ENCODE peak calls at places on chromosomes 11 and 22, in five cellular contexts. T is sigmoid colon; K is AG04450; X is activated CD8-positive, alpha-beta T cell treated with anti-CD3 and anti-CD28 coated beads for 36 hours; Y is nephron progenitor cell. F is an unnamed sample.

GRCh38 chr11:17636721-17637120 is 82.7 kb upstream of the MYOD1 start:
- DNase-seq in X (no peak), Y (no peak), K (no peak), T (no peak), F (no peak)

GRCh38 chr22:17774206-17774927 is at the start of gene BID:
- DNase-seq in X (peak; percentile 45), K (no peak), T (no peak), Y (peak; percentile 76), F (peak; percentile 85)

GRCh38 chr22:48546653-48547424 is 1280.8 kb downstream of the BRD1 start:
- DNase-seq in K (no peak), T (no peak), Y (no peak), X (no peak), F (no peak)

GRCh38 chr11:75323609-75324008 is 27.9 kb downstream of the ARRB1 start:
- DNase-seq in K (no peak), X (no peak), Y (no peak), T (no peak), F (no peak)

GRCh38 chr11:12537778-12538401 is 136.3 kb upstream of the TEAD1 start:
- DNase-seq in X (no peak), T (peak; percentile 84), Y (no peak), K (no peak), F (no peak)

GRCh38 chr11:64545605-64546004 is 45.4 kb upstream of the SLC22A12 start:
- DNase-seq in X (no peak), T (no peak), Y (no peak), K (peak; percentile 21), F (no peak)

GRCh38 chr11:64649304-64649703 is 58.3 kb downstream of the SLC22A12 start:
- DNase-seq in X (peak; percentile 11), T (no peak), Y (peak; percentile 56), K (no peak), F (no peak)

GRCh38 chr11:118398797-118399564 is 2.4 kb upstream of the ATP5MG start:
- DNase-seq in T (no peak), X (peak; percentile 67), Y (no peak), K (no peak), F (peak; percentile 12)

GRCh38 chr11:87628161-87628560 is 547.1 kb downstream of the RAB38 start:
- DNase-seq in T (no peak), K (no peak), Y (no peak), X (no peak), F (no peak)

GRCh38 chr11:40787243-40787642 is 672.2 kb downstream of the LRRC4C start:
- DNase-seq in Y (no peak), K (no peak), X (no peak), T (no peak), F (no peak)

GRCh38 chr22:20514658-20515406 is 7.4 kb downstream of the MED15 start:
- DNase-seq in X (no peak), T (no peak), K (peak; percentile 63), Y (no peak), F (no peak)

DNA sequence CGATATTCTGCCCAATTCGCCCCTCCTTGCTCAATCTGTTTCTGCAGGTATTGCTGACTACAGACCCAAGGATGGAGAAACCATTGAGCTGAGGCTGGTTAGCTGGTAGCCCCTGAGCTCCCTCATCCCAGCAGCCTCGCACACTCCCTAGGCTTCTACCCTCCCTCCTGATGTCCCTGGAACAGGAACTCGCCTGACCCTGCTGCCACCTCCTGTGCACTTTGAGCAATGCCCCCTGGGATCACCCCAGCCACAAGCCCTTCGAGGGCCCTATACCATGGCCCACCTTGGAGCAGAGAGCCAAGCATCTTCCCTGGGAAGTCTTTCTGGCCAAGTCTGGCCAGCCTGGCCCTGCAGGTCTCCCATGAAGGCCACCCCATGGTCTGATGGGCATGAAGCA is 9.2 kb upstream of the SLC35E4 start:
- DNase-seq in X (no peak), T (no peak), Y (no peak), K (no peak), F (no peak)
- TF ChIP-seq CTCF in X (no peak), T (no peak), Y (no peak), K (no peak), F (no peak)

GRCh38 chr11:130068986-130069683 is 559 bp upstream of the APLP2 start:
- DNase-seq in Y (no peak), X (peak; percentile 45), T (peak; percentile 95), K (peak; percentile 55), F (no peak)
- TF ChIP-seq CTCF in Y (no peak), X (no peak), T (peak; percentile 46), K (no peak), F (no peak)

GRCh38 chr11:93775289-93775688 is 8.8 kb upstream of the MED17 start:
- DNase-seq in Y (peak; percentile 17), K (no peak), X (peak; percentile 53), T (no peak), F (no peak)
- TF ChIP-seq CTCF in Y (no peak), K (peak; percentile 22), X (peak; percentile 17), T (no peak), F (no peak)

GRCh38 chr11:93368022-93368421 is 37.5 kb downstream of the DEUP1 start:
- DNase-seq in Y (no peak), X (no peak), K (no peak), T (no peak), F (no peak)

DNA sequence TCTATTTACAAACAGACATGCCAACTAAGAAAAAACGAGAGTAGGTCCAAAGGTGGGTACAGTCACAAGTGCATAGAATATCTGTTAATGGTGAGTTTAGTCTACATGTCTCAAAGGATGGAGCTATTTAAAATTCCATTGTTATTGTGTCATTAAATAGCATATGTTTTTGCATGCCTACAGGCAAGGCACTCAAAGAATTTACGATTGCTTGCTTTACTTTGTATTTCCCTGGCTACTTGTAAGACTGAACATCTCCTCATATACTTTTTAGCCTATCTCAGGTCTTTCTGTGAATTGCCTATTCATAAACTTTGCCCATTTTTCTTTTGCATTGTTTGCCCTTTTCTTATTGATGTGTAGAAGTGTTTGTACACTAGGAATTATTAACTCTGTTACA is 39.7 kb downstream of the DEUP1 start:
- DNase-seq in T (no peak), Y (no peak), X (no peak), K (no peak), F (no peak)
- TF ChIP-seq CTCF in T (no peak), Y (no peak), X (no peak), K (no peak), F (no peak)

DNA sequence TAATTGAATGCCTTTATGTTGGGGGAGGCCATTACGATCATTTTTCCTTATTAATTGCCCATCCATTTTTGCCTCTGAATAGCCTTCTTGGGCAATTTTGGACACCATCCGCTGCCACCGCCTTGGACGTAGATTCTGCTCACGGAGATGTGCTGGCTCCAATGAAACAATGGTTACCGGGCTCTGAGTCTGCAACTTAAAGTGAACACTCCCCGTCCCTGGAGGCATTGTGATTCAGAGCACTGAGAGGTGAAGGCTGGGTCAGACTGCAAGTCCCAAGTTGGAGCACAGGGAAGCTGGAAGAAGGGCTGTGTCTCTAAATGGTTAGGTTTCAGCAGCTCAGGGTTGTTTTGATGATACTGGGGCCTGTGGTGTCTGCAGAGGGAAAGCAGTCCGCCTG is 213.1 kb upstream of the E2F8 start:
- DNase-seq in Y (no peak), K (no peak), X (no peak), T (no peak), F (no peak)
- TF ChIP-seq CTCF in Y (no peak), K (no peak), X (no peak), T (no peak), F (no peak)

DNA sequence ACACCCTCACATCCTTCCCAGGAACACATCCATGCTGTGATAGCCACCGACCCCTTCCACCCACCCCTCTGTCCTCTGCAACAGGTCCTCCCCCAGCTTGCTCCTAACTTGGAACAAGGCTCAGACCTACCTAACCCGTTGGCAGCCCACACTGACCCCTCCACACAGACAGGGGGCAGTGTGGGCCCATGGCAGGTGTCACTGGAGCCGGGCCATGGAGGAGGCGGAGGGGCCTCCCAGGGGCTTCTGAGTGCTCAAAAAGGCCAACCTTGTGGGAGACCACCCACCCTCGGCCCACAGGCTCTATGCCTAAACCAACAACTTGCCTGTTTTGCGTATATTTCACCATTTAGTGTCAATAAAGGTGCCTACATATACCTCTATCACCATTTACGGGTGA is 57.0 kb downstream of the CERK start:
- DNase-seq in K (no peak), Y (no peak), X (peak; percentile 44), T (no peak), F (peak; percentile 76)
- TF ChIP-seq CTCF in K (peak; percentile 24), Y (no peak), X (peak; percentile 59), T (no peak), F (peak; percentile 44)

GRCh38 chr11:111260761-111261160 is 15.2 kb downstream of the POU2AF2 start:
- DNase-seq in T (no peak), K (no peak), Y (no peak), X (no peak), F (no peak)
- TF ChIP-seq CTCF in T (no peak), K (no peak), Y (no peak), X (no peak), F (no peak)

GRCh38 chr11:62217191-62217748 is 8.8 kb downstream of the SCGB2A1 start:
- DNase-seq in Y (no peak), X (no peak), T (no peak), K (no peak), F (no peak)
- TF ChIP-seq CTCF in Y (peak; percentile 44), X (peak; percentile 53), T (no peak), K (peak; percentile 52), F (no peak)

DNA sequence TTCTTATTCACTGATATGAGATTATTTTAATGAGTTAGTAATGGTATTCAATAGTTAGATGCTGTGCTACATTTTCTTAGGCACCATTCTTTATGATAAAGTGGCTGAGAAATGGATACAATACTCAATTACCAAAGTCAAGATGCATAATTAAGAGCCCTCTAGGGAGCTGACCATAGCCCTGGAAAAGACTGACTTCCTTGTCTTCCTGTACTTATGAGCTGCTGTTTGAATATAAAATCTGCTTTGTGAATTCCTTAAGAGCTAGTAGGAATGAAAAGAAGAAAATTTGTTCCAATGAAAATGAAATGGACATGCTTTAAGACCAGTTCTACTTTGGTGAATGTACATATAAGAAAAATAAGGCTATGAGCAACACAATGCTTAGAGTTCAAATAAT is 452.3 kb downstream of the KCNA4 start:
- DNase-seq in X (no peak), K (no peak), T (no peak), Y (no peak), F (no peak)
- TF ChIP-seq CTCF in X (no peak), K (no peak), T (no peak), Y (no peak), F (no peak)

GRCh38 chr11:77062924-77063323 is 3.8 kb upstream of the CAPN5 start:
- DNase-seq in T (no peak), X (no peak), K (no peak), Y (no peak), F (peak; percentile 6)
- TF ChIP-seq CTCF in T (no peak), X (no peak), K (peak; percentile 17), Y (no peak), F (no peak)

F was measured in GM20000.